ENCODE peak calls at places on chromosome X, in four cellular contexts. Q, N, G and J are unnamed samples.

GRCh38 chrX:630922-631496 is 418 bp downstream of the SHOX start:
- DNase-seq in Q (no peak), N (no peak), G (no peak), J (no peak)

GRCh38 chrX:37349131-37350033 is at the start of gene PRRG1:
- DNase-seq in Q (no peak), N (peak), G (no peak), J (peak)

GRCh38 chrX:107777536-107777832 is at the start of gene NCBP2L:
- DNase-seq in Q (no peak), N (no peak), G (no peak), J (no peak)

GRCh38 chrX:102934624-102935023 is 2.4 kb upstream of the RAB40AL start:
- DNase-seq in Q (peak), N (no peak), G (no peak), J (peak)

GRCh38 chrX:140762061-140762460 is 52.5 kb downstream of the LINC00632 start:
- DNase-seq in Q (no peak), N (no peak), G (no peak), J (peak)

GRCh38 chrX:14344172-14344940 is 185.0 kb upstream of the GLRA2 start:
- DNase-seq in Q (no peak), N (no peak), G (no peak), J (no peak)

GRCh38 chrX:104921606-104922205 is 298.8 kb downstream of the TEX13A start:
- DNase-seq in Q (no peak), N (no peak), G (no peak), J (no peak)

GRCh38 chrX:30196322-30196721 is 19.0 kb upstream of the MAGEB2 start:
- DNase-seq in Q (no peak), N (no peak), G (no peak), J (no peak)

GRCh38 chrX:139203681-139204575 is 326.6 kb upstream of the F9 start:
- DNase-seq in Q (peak), N (peak), G (no peak), J (peak)

GRCh38 chrX:53831662-53832635 is 145.4 kb upstream of the HUWE1 start:
- DNase-seq in Q (peak), N (no peak), G (peak), J (no peak)

GRCh38 chrX:46268429-46268828 is 276.8 kb downstream of the ZNF674 start:
- DNase-seq in Q (no peak), N (no peak), G (no peak), J (no peak)

GRCh38 chrX:13899607-13900006 is 82.7 kb upstream of the GPM6B start:
- DNase-seq in Q (no peak), N (no peak), G (no peak), J (no peak)

GRCh38 chrX:104565791-104566687 is at the start of gene IL1RAPL2:
- DNase-seq in Q (peak), N (peak), G (no peak), J (peak)

GRCh38 chrX:72430405-72430968 is 124.8 kb upstream of the CITED1 start:
- DNase-seq in Q (no peak), N (no peak), G (no peak), J (no peak)

GRCh38 chrX:86241547-86241946 is 93.3 kb downstream of the DACH2 start:
- DNase-seq in Q (no peak), N (no peak), G (no peak), J (no peak)

GRCh38 chrX:31590581-31591113 is 518.8 kb upstream of the FTHL17 start:
- DNase-seq in Q (no peak), N (no peak), G (no peak), J (no peak)

GRCh38 chrX:48927125-48927524 is 8.3 kb upstream of the PIM2 start:
- DNase-seq in Q (no peak), N (no peak), G (no peak), J (no peak)

GRCh38 chrX:16511776-16512400 is 138.1 kb upstream of the S100G start:
- DNase-seq in Q (no peak), N (no peak), G (no peak), J (no peak)

GRCh38 chrX:70970482-70970999 is 39.6 kb upstream of the SLC7A3 start:
- DNase-seq in Q (no peak), N (no peak), G (no peak), J (no peak)

GRCh38 chrX:79081895-79082512 is 62.5 kb upstream of the GPR174 start:
- DNase-seq in Q (no peak), N (no peak), G (peak), J (no peak)